ENCODE peak calls at places on chromosomes 13 and 19, in five cellular contexts. V is trophoblast cell, L is H1, P is H9, S is IMR-90. Y is an unnamed sample.

GRCh38 chr13:39144941-39145533 is 106.8 kb downstream of the NHLRC3 start:
- DNase-seq in V (peak), L (peak), P (peak), S (peak), Y (peak)

GRCh38 chr19:58518261-58519086 is 1.1 kb downstream of the ZBTB45 start:
- DNase-seq in V (no peak), L (no peak), P (peak), S (no peak), Y (no peak)

GRCh38 chr19:54525636-54526035 is 23.0 kb downstream of the LAIR2 start:
- DNase-seq in V (no peak), L (no peak), P (no peak), S (no peak), Y (no peak)

GRCh38 chr13:27969073-27969865 is at the start of gene CDX2:
- DNase-seq in V (no peak), L (no peak), P (peak), S (no peak), Y (peak)

GRCh38 chr13:50697746-50698526 is 145.6 kb downstream of the DLEU7 start:
- DNase-seq in V (no peak), L (no peak), P (no peak), S (no peak), Y (no peak)

GRCh38 chr19:35407619-35408018 is 36.8 kb downstream of the GPR42 start:
- DNase-seq in V (no peak), L (no peak), P (no peak), S (no peak), Y (no peak)

GRCh38 chr19:3073931-3074595 is 11.8 kb upstream of the TLE5 start:
- DNase-seq in V (no peak), L (no peak), P (no peak), S (no peak), Y (no peak)

GRCh38 chr19:31351212-31352193 is 2.3 kb upstream of the TSHZ3 start:
- DNase-seq in V (peak), L (no peak), P (no peak), S (peak), Y (peak)

GRCh38 chr13:105474983-105475382 is 1060.5 kb downstream of the EFNB2 start:
- DNase-seq in V (peak), L (no peak), P (no peak), S (no peak), Y (peak)

GRCh38 chr19:44512326-44513298 is 12.3 kb upstream of the ZNF180 start:
- DNase-seq in V (peak), L (peak), P (peak), S (peak), Y (peak)

GRCh38 chr13:27915301-27916207 is 4.2 kb upstream of the PDX1 start:
- DNase-seq in V (no peak), L (no peak), P (no peak), S (no peak), Y (no peak)

GRCh38 chr19:6198896-6199239 is 63.4 kb downstream of the ACSBG2 start:
- DNase-seq in V (no peak), L (no peak), P (no peak), S (no peak), Y (no peak)

GRCh38 chr19:498591-498950 is 2.3 kb downstream of the MADCAM1 start:
- DNase-seq in V (no peak), L (no peak), P (peak), S (no peak), Y (no peak)
- H3K4ac ChIP-seq in V (no peak), L (no peak), P (no peak), S (no peak), Y (no peak)

GRCh38 chr19:16825312-16826168 is 3.7 kb upstream of the SIN3B start:
- DNase-seq in V (peak), L (no peak), P (peak), S (peak), Y (peak)

GRCh38 chr19:16831531-16831930 is 2.3 kb downstream of the SIN3B start:
- DNase-seq in V (no peak), L (no peak), P (no peak), S (no peak), Y (no peak)

GRCh38 chr19:16830679-16831078 is 1.5 kb downstream of the SIN3B start:
- DNase-seq in V (peak), L (no peak), P (no peak), S (peak), Y (no peak)

GRCh38 chr19:16829822-16830289 is 658 bp downstream of the SIN3B start:
- DNase-seq in V (peak), L (no peak), P (no peak), S (no peak), Y (no peak)

GRCh38 chr19:16828990-16829821 is at the start of gene SIN3B:
- DNase-seq in V (peak), L (peak), P (peak), S (peak), Y (peak)
- H2BK5ac ChIP-seq in V (peak), L (peak), P (no peak), S (peak), Y (no peak)

GRCh38 chr19:33755314-33756020 is 41.2 kb upstream of the KCTD15 start:
- DNase-seq in V (no peak), L (no peak), P (no peak), S (no peak), Y (no peak)

GRCh38 chr19:33754361-33754760 is 42.3 kb upstream of the KCTD15 start:
- DNase-seq in V (no peak), L (no peak), P (no peak), S (no peak), Y (no peak)

GRCh38 chr19:33759356-33759755 is 37.3 kb upstream of the KCTD15 start:
- DNase-seq in V (no peak), L (no peak), P (no peak), S (no peak), Y (no peak)

GRCh38 chr19:33756177-33756576 is 40.5 kb upstream of the KCTD15 start:
- DNase-seq in V (no peak), L (no peak), P (no peak), S (no peak), Y (no peak)

GRCh38 chr19:33758541-33759013 is 38.1 kb upstream of the KCTD15 start:
- DNase-seq in V (no peak), L (no peak), P (no peak), S (peak), Y (no peak)
- H4K8ac ChIP-seq in V (no peak), L (no peak), P (no peak), S (no peak), Y (no peak)

DNA sequence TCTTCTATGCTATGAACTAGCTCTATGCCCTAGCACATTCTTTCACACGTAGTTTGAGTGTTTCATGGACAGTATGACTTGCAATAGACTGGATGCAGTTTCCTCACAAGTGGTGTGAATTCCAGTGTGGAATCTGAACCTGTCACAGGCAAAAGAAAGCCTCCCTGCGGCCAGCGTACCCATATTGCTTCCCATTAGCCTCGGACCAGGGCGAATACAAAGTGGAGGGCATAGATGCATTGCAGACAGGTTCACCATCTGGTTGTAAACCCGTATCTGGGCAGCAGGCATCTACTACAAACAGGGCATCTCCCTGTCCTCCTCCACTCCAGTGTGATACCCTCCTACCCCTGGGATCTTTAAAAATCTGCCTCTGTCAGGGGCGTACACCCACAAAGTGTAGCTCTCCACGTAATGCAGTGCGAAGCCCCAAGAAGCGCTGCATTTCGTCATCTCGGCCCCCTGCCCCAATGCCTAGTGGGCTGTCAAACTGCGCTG is 1.4 kb upstream of the CIC start:
- DNase-seq in V (peak), L (no peak), P (no peak), S (no peak), Y (no peak)
- H3K4ac ChIP-seq in V (no peak), L (no peak), P (no peak), S (peak), Y (no peak)

DNA sequence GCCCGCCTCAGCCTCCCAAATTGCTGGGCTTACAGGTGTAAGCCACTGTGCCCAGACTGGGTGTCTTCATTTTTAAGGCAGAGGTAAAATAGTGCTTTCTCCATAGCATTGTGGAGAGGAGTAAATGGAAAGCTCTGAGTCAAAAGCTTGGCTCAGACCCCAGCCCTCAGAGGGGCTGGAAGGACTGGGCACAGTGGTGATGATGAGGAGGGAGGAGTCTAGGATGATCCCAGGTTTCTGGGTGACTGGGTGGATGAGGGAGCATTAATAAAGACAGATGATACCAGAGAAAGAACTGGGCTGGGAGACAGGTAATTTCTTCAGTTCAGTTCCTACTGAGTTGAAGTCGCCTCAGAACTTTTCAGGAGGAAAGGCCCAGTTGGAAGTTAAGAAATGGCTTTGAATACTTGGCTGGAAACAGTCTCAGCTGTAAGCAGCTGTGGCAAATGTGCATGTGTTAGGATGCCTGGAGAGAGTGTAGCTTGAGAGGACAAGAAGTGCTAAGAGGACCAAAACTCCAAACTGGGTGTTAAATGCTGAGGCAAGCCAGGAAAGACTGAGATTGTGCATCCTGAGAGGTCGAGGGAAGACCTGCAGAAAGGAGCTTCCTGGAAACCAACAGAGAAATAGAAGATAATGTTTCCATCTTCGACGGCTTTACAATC is 37.1 kb upstream of the MEDAG start:
- DNase-seq in V (no peak), L (no peak), P (no peak), S (peak), Y (peak)
- H2BK5ac ChIP-seq in V (peak), L (no peak), P (no peak), S (peak), Y (no peak)

GRCh38 chr19:10601999-10602329 is 14.9 kb upstream of the AP1M2 start:
- DNase-seq in V (no peak), L (no peak), P (no peak), S (no peak), Y (no peak)

GRCh38 chr19:10603084-10603872 is 16.2 kb upstream of the AP1M2 start:
- DNase-seq in V (peak), L (no peak), P (peak), S (no peak), Y (peak)

GRCh38 chr19:10604460-10604980 is 17.4 kb upstream of the AP1M2 start:
- DNase-seq in V (peak), L (no peak), P (no peak), S (no peak), Y (peak)

GRCh38 chr19:10602330-10603083 is 15.4 kb upstream of the AP1M2 start:
- DNase-seq in V (peak), L (no peak), P (peak), S (peak), Y (peak)

DNA sequence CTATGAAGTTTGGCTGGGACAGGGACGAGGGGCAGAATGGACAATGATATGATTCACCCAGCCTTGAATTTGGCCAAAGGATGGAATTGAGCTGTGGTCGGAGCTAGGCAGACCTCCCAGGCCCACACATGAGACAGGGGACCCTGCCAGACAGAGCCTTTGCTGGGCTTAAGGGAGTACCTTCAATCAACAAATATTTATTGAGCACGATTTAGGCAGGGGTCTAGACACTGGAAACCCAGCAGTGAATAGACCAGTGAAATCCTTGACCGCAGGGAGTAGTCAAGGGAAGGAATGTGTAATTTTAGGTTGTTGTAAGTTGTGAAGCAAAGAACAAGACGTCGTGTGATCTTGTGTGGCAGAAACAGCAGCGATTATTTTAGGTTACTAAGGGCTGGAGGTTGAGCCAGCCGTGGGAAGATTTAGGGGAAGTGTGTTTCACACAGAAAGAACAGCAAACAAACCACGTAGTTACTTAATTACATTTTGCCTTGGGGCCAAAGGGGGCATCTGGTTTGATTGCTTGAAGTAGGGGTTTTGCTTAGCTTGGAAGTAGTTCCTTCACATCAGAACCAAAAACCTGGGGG is 16.9 kb upstream of the AP1M2 start:
- DNase-seq in V (peak), L (no peak), P (no peak), S (no peak), Y (peak)
- H4K8ac ChIP-seq in V (peak), L (no peak), P (no peak), S (no peak), Y (no peak)

GRCh38 chr13:75481176-75482069 is 546 bp downstream of the TBC1D4 start:
- DNase-seq in V (peak), L (no peak), P (peak), S (no peak), Y (peak)
- H3K4ac ChIP-seq in V (no peak), L (no peak), P (no peak), S (no peak), Y (peak)

GRCh38 chr19:46788101-46788967 is at the start of gene SLC1A5:
- DNase-seq in V (peak), L (peak), P (peak), S (peak), Y (peak)
- H2BK5ac ChIP-seq in V (peak), L (peak), P (no peak), S (peak), Y (peak)

GRCh38 chr19:2049741-2050348 is 1.2 kb downstream of the MKNK2 start:
- DNase-seq in V (peak), L (no peak), P (peak), S (peak), Y (peak)

GRCh38 chr19:2051771-2052704 is 994 bp upstream of the MKNK2 start:
- DNase-seq in V (no peak), L (no peak), P (peak), S (no peak), Y (no peak)

GRCh38 chr19:2050349-2050990 is 574 bp downstream of the MKNK2 start:
- DNase-seq in V (no peak), L (no peak), P (no peak), S (no peak), Y (no peak)

GRCh38 chr19:2048959-2049740 is 1.9 kb downstream of the MKNK2 start:
- DNase-seq in V (peak), L (no peak), P (peak), S (no peak), Y (no peak)

GRCh38 chr19:2050991-2051770 is at the start of gene MKNK2:
- DNase-seq in V (peak), L (peak), P (peak), S (peak), Y (peak)
- H4K8ac ChIP-seq in V (peak), L (peak), P (no peak), S (peak), Y (peak)